ENCODE peak calls at places on chromosomes 12 and 14, in ten cellular contexts. K, D, F, H, V, Z, G, B, A and C are unnamed samples.

GRCh38 chr14:38089123-38089522 is 118.6 kb upstream of the SSTR1 start:
- DNase-seq in H (no peak), G (no peak), A (no peak), F (no peak), D (no peak), Z (no peak), B (peak; percentile 57), K (no peak), V (no peak), C (no peak)

GRCh38 chr14:91245029-91245428 is 525 bp upstream of the GPR68 start:
- DNase-seq in B (no peak), K (no peak), F (no peak), V (no peak), Z (no peak), D (no peak), A (no peak), H (no peak), G (no peak), C (no peak)

GRCh38 chr12:10455766-10456165 is 2.6 kb upstream of the KLRC1 start:
- DNase-seq in K (no peak), H (no peak), B (no peak), Z (no peak), A (no peak), F (no peak), G (no peak), V (no peak), D (no peak), C (no peak)

GRCh38 chr12:77179515-77179914 is 114.1 kb upstream of the E2F7 start:
- DNase-seq in V (no peak), D (no peak), Z (no peak), B (no peak), F (no peak), G (no peak), K (no peak), H (no peak), A (no peak), C (no peak)

GRCh38 chr14:62632771-62633170 is 412.5 kb downstream of the KCNH5 start:
- DNase-seq in Z (no peak), H (no peak), D (no peak), V (no peak), B (no peak), G (no peak), F (no peak), A (no peak), K (no peak), C (no peak)

GRCh38 chr12:131897276-131897675 is 2.9 kb downstream of the ULK1 start:
- DNase-seq in D (no peak), G (peak; percentile 23), F (no peak), A (no peak), B (no peak), K (no peak), V (no peak), H (no peak), Z (no peak), C (no peak)

GRCh38 chr12:25830456-25830855 is 128.0 kb upstream of the RASSF8 start:
- DNase-seq in D (no peak), K (no peak), V (no peak), F (no peak), H (no peak), B (no peak), G (no peak), A (no peak), Z (no peak), C (no peak)

GRCh38 chr14:29927596-29928341 is at the start of gene PRKD1:
- DNase-seq in V (peak; percentile 3), G (peak; percentile 54), H (peak; percentile 62), F (peak; percentile 65), B (peak; percentile 75), K (peak; percentile 62), A (peak; percentile 63), D (peak; percentile 80), Z (peak; percentile 32), C (peak; percentile 69)

GRCh38 chr14:42665083-42665482 is 1058.4 kb downstream of the LRFN5 start:
- DNase-seq in V (no peak), B (no peak), D (no peak), A (no peak), K (no peak), F (no peak), Z (no peak), G (no peak), H (no peak), C (no peak)

GRCh38 chr14:30855345-30856037 is 18.9 kb upstream of the COCH start:
- DNase-seq in K (no peak), F (no peak), V (no peak), A (no peak), Z (no peak), D (no peak), G (no peak), B (no peak), H (no peak), C (no peak)

GRCh38 chr12:117044790-117045174 is 54.4 kb downstream of the TESC start:
- DNase-seq in V (no peak), H (no peak), K (no peak), B (no peak), G (no peak), F (no peak), Z (peak; percentile 38), D (no peak), A (no peak), C (no peak)

GRCh38 chr12:92108651-92109050 is 37.0 kb downstream of the BTG1 start:
- DNase-seq in H (peak; percentile 78), V (no peak), A (no peak), D (no peak), G (peak; percentile 75), F (no peak), Z (peak; percentile 68), K (no peak), B (peak; percentile 89), C (peak; percentile 15)

GRCh38 chr14:21019377-21019776 is 5.5 kb downstream of the NDRG2 start:
- DNase-seq in A (no peak), V (no peak), G (no peak), D (no peak), B (no peak), K (no peak), F (no peak), H (peak; percentile 7), Z (no peak), C (no peak)

GRCh38 chr12:119283315-119283714 is 51.2 kb upstream of the CCDC60 start:
- DNase-seq in B (no peak), A (no peak), K (no peak), D (no peak), H (no peak), F (no peak), G (no peak), V (no peak), Z (no peak), C (no peak)

GRCh38 chr12:31406345-31406744 is 80.4 kb upstream of the SINHCAF start:
- DNase-seq in G (no peak), H (peak; percentile 11), Z (no peak), D (no peak), B (no peak), V (no peak), F (no peak), K (no peak), A (no peak), C (no peak)

GRCh38 chr12:107093547-107094448 is at the start of gene CRY1:
- DNase-seq in Z (peak; percentile 97), B (peak; percentile 95), V (peak; percentile 95), H (peak; percentile 94), G (peak; percentile 94), K (peak; percentile 96), A (peak; percentile 96), F (peak; percentile 79), D (peak; percentile 97), C (peak; percentile 96)
- H3K27ac ChIP-seq in Z (peak within 1 kb of the TSS; percentile 94), B (peak within 1 kb of the TSS; percentile 97), V (peak within 1 kb of the TSS; percentile 72), H (peak within 1 kb of the TSS; percentile 87), G (peak within 1 kb of the TSS; percentile 96), K (peak within 1 kb of the TSS; percentile 100), A (peak within 1 kb of the TSS; percentile 92), F (peak within 1 kb of the TSS; percentile 89), D (peak within 1 kb of the TSS; percentile 88), C (peak within 1 kb of the TSS; percentile 95)

GRCh38 chr12:49636979-49637378 is 13.6 kb downstream of the PRPF40B start:
- DNase-seq in H (peak; percentile 68), D (no peak), Z (peak; percentile 74), G (peak; percentile 75), V (peak; percentile 33), A (no peak), B (peak; percentile 77), K (no peak), F (peak; percentile 81), C (peak; percentile 66)
- TF ChIP-seq CTCF in H (peak; percentile 79), D (peak; percentile 55), Z (peak; percentile 82), G (peak; percentile 71), V (peak; percentile 66), A (peak; percentile 76), B (peak; percentile 90), K (peak; percentile 30), F (peak; percentile 47), C (peak; percentile 76)

GRCh38 chr12:126218697-126219096 is 1153.5 kb downstream of the AACS start:
- DNase-seq in D (no peak), G (no peak), A (no peak), F (no peak), V (no peak), Z (no peak), H (no peak), K (no peak), B (no peak), C (no peak)
- H3K9me3 ChIP-seq in D (no peaks in the 10 kb centered on the region), G (no peaks in the 10 kb centered on the region), A (no peaks in the 10 kb centered on the region), F (no peaks in the 10 kb centered on the region), V (no peaks in the 10 kb centered on the region), Z (no peaks in the 10 kb centered on the region), H (peaks cover 22% of the 10 kb centered on the region), K (no peaks in the 10 kb centered on the region), B (no peaks in the 10 kb centered on the region), C (no peaks in the 10 kb centered on the region)

DNA sequence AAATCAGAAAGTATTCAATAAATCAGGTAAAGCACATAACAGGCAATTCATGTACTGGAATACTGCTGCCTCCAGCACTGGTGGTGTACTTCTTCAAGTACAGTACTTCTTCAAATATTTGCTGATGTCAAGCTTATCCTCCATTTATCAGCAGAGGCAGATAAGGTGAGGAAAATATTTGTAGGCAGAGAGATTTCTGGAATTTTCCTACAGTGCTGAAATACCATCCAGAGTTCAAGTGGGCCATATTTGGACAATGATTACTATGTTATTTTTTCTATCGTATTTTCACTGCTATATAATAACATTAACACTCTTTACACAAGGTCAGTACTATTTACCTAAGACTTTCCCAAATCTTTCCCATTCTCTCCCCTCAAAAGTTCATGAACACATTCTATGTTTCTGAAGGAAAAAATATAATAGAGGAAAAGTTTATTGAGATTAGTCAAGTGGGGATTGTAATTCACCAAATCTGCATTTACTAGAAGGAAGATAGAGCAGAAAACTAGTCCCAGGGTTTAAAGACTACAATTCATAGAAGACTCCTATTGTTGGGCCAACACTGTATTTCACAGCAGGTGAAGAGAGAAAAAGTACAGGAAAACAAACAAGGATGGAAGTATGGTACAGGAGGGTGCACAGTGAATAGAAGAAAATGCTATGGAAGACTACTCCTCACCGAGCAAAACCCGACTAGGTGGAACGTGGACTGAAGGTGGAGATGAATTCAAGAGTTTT is 141.1 kb downstream of the PAWR start:
- DNase-seq in V (no peak), K (no peak), F (no peak), G (no peak), A (no peak), H (peak; percentile 52), B (no peak), D (no peak), Z (no peak), C (no peak)
- H3K27ac ChIP-seq in V (peak overlapping the region; percentile 99), K (no peak overlapping the region), F (peak overlapping the region; percentile 88), G (no peak overlapping the region), A (no peak overlapping the region), H (peak overlapping the region; percentile 7), B (no peak overlapping the region), D (no peak overlapping the region), Z (no peak overlapping the region), C (no peak overlapping the region)